ENCODE peak calls at places on chromosomes 16 and 17, in eight cellular contexts. One of them, this sample, is unnamed. For H3K4me1, the result is how much of the 10 kb centered on the place peaks cover.

GRCh38 chr17:77664097-77664729 is 294.3 kb upstream of the TNRC6C start:
- DNase-seq in transverse colon: no peak
- DNase-seq in heart left ventricle: no peak
- DNase-seq in body of pancreas: no peak
- DNase-seq in adrenal gland: no peak
- DNase-seq in right lobe of liver: no peak
- DNase-seq in IMR-90: no peak
- DNase-seq in gastrocnemius medialis: no peak
- DNase-seq in this sample: no peak

GRCh38 chr17:80658821-80659220 is 114.2 kb downstream of the RPTOR start:
- DNase-seq in IMR-90: no peak
- DNase-seq in gastrocnemius medialis: no peak
- DNase-seq in heart left ventricle: no peak
- DNase-seq in transverse colon: no peak
- DNase-seq in body of pancreas: no peak
- DNase-seq in adrenal gland: no peak
- DNase-seq in right lobe of liver: no peak
- DNase-seq in this sample: no peak

GRCh38 chr17:880074-880870 is 98.1 kb downstream of the MRM3 start:
- DNase-seq in transverse colon: no peak
- DNase-seq in heart left ventricle: peak
- DNase-seq in right lobe of liver: no peak
- DNase-seq in adrenal gland: no peak
- DNase-seq in gastrocnemius medialis: no peak
- DNase-seq in body of pancreas: peak
- DNase-seq in IMR-90: peak
- DNase-seq in this sample: no peak

GRCh38 chr16:69618307-69618706 is 52.5 kb downstream of the NFAT5 start:
- DNase-seq in IMR-90: no peak
- DNase-seq in adrenal gland: no peak
- DNase-seq in body of pancreas: no peak
- DNase-seq in heart left ventricle: no peak
- DNase-seq in right lobe of liver: no peak
- DNase-seq in transverse colon: no peak
- DNase-seq in gastrocnemius medialis: no peak
- DNase-seq in this sample: no peak

GRCh38 chr17:69558796-69559195 is 144.3 kb downstream of the MAP2K6 start:
- DNase-seq in body of pancreas: no peak
- DNase-seq in gastrocnemius medialis: no peak
- DNase-seq in adrenal gland: no peak
- DNase-seq in transverse colon: no peak
- DNase-seq in IMR-90: no peak
- DNase-seq in heart left ventricle: no peak
- DNase-seq in right lobe of liver: no peak
- DNase-seq in this sample: no peak

GRCh38 chr17:57663326-57664070 is 81.6 kb downstream of the CCDC182 start:
- DNase-seq in gastrocnemius medialis: no peak
- DNase-seq in transverse colon: no peak
- DNase-seq in body of pancreas: no peak
- DNase-seq in IMR-90: no peak
- DNase-seq in heart left ventricle: no peak
- DNase-seq in right lobe of liver: no peak
- DNase-seq in adrenal gland: peak
- DNase-seq in this sample: no peak

GRCh38 chr16:72467157-72467759 is 295.3 kb upstream of the PMFBP1 start:
- DNase-seq in right lobe of liver: no peak
- DNase-seq in body of pancreas: peak
- DNase-seq in transverse colon: no peak
- DNase-seq in adrenal gland: no peak
- DNase-seq in heart left ventricle: no peak
- DNase-seq in gastrocnemius medialis: no peak
- DNase-seq in IMR-90: peak
- DNase-seq in this sample: no peak

GRCh38 chr16:11986521-11987057 is 10.1 kb downstream of the SNX29 start:
- DNase-seq in heart left ventricle: no peak
- DNase-seq in adrenal gland: no peak
- DNase-seq in transverse colon: no peak
- DNase-seq in gastrocnemius medialis: no peak
- DNase-seq in right lobe of liver: no peak
- DNase-seq in body of pancreas: no peak
- DNase-seq in IMR-90: peak
- DNase-seq in this sample: no peak

GRCh38 chr17:50939542-50939794 is 73.3 kb upstream of the TOB1 start:
- DNase-seq in IMR-90: no peak
- DNase-seq in transverse colon: no peak
- DNase-seq in adrenal gland: no peak
- DNase-seq in body of pancreas: no peak
- DNase-seq in heart left ventricle: no peak
- DNase-seq in gastrocnemius medialis: no peak
- DNase-seq in right lobe of liver: no peak
- DNase-seq in this sample: no peak

GRCh38 chr16:3212006-3212405 is 23.0 kb downstream of the ZNF200 start:
- DNase-seq in right lobe of liver: no peak
- DNase-seq in transverse colon: no peak
- DNase-seq in heart left ventricle: no peak
- DNase-seq in gastrocnemius medialis: no peak
- DNase-seq in IMR-90: no peak
- DNase-seq in adrenal gland: no peak
- DNase-seq in body of pancreas: no peak
- DNase-seq in this sample: no peak

GRCh38 chr16:3214904-3215600 is 19.9 kb downstream of the ZNF200 start:
- DNase-seq in right lobe of liver: no peak
- DNase-seq in gastrocnemius medialis: no peak
- DNase-seq in heart left ventricle: no peak
- DNase-seq in adrenal gland: no peak
- DNase-seq in transverse colon: no peak
- DNase-seq in IMR-90: no peak
- DNase-seq in body of pancreas: no peak
- DNase-seq in this sample: no peak

GRCh38 chr16:3216263-3216640 is 18.7 kb downstream of the ZNF200 start:
- DNase-seq in gastrocnemius medialis: no peak
- DNase-seq in right lobe of liver: no peak
- DNase-seq in adrenal gland: no peak
- DNase-seq in IMR-90: no peak
- DNase-seq in body of pancreas: no peak
- DNase-seq in heart left ventricle: no peak
- DNase-seq in transverse colon: no peak
- DNase-seq in this sample: no peak

GRCh38 chr16:3212567-3212966 is 22.4 kb downstream of the ZNF200 start:
- DNase-seq in IMR-90: no peak
- DNase-seq in transverse colon: no peak
- DNase-seq in gastrocnemius medialis: no peak
- DNase-seq in right lobe of liver: no peak
- DNase-seq in body of pancreas: no peak
- DNase-seq in adrenal gland: no peak
- DNase-seq in heart left ventricle: no peak
- DNase-seq in this sample: no peak

DNA sequence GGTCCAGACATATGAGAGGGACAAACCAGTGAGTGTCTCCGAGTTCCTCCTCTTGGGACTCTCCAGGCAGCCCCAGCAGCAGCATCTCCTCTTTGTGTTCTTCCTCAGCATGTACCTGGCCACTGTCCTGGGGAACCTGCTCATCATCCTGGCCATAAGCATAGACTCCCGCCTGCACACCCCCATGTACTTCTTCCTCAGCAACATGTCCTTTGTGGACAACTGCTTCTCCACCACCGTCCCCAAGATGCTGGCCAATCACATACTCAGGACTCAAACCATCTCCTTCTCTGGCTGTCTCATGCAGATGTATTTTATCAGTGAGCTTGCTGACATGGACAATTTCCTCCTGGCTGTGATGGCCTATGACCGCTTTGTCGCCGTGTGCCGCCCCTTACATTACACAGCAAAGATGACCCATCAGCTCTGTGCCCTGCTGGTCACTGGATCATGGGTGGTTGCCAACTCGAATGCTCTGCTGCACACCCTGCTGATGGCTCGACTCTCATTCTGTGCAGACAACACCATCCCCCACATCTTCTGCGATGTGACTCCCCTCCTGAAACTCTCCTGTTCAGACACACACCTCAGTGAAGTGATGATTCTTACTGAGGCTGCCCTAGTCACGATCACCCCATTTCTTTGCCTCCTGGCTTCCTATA is 19.2 kb downstream of the ZNF200 start:
- DNase-seq in IMR-90: no peak
- DNase-seq in body of pancreas: no peak
- DNase-seq in heart left ventricle: no peak
- DNase-seq in transverse colon: no peak
- DNase-seq in right lobe of liver: no peak
- DNase-seq in adrenal gland: no peak
- DNase-seq in gastrocnemius medialis: no peak
- DNase-seq in this sample: no peak
- H3K4me1 ChIP-seq in IMR-90: under half
- H3K4me1 ChIP-seq in body of pancreas: under half
- H3K4me1 ChIP-seq in heart left ventricle: under half
- H3K4me1 ChIP-seq in transverse colon: under half
- H3K4me1 ChIP-seq in right lobe of liver: under half
- H3K4me1 ChIP-seq in adrenal gland: under half
- H3K4me1 ChIP-seq in gastrocnemius medialis: under half
- H3K4me1 ChIP-seq in this sample: under half

GRCh38 chr17:19004601-19005441 is at the start of gene FAM83G:
- DNase-seq in adrenal gland: peak
- DNase-seq in gastrocnemius medialis: peak
- DNase-seq in body of pancreas: peak
- DNase-seq in heart left ventricle: peak
- DNase-seq in right lobe of liver: peak
- DNase-seq in IMR-90: peak
- DNase-seq in transverse colon: peak
- DNase-seq in this sample: peak
- TF ChIP-seq POLR2A in adrenal gland: peak
- TF ChIP-seq POLR2A in gastrocnemius medialis: peak
- TF ChIP-seq POLR2A in body of pancreas: peak
- TF ChIP-seq POLR2A in heart left ventricle: no peak
- TF ChIP-seq POLR2A in right lobe of liver: peak
- TF ChIP-seq POLR2A in IMR-90: peak
- TF ChIP-seq POLR2A in transverse colon: peak
- TF ChIP-seq POLR2A in this sample: no peak

DNA sequence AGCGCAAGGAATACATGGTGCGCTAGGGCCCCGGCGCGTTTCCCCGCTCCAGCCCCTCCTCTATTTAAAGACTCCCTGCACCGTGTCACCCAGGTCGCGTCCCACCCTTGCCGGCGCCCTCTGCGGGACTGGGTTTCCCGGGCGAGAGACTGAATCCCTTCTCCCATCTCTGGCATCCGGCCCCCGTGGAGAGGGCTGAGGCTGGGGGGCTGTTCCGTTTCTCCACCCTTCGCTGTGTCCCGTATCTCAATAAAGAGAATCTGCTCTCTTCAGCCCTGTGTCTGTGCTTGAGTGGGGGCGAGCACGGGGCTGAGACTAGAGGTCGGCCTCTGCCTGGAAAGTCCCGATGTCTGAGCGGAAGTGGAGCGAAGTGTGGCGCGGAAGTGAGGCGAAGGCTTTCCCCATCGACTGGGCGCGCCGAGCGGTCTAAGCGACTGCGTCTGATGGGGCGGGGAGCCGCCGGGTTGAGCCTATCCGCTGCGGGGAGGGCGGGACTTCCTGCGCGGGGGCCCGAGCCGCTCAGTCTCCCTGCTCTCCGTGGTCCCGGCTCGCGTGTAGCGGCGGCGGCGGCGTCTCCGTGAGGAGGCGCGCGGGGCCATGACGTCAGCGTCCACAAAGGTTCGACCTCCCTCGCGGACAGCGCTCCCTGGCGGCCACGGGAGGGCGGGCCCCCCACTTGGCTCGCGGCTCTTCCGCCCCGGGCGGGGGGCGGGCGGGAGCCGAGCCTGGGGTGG is 2.0 kb downstream of the RNASEK start:
- DNase-seq in IMR-90: peak
- DNase-seq in heart left ventricle: peak
- DNase-seq in adrenal gland: peak
- DNase-seq in right lobe of liver: peak
- DNase-seq in transverse colon: peak
- DNase-seq in body of pancreas: peak
- DNase-seq in gastrocnemius medialis: peak
- DNase-seq in this sample: peak
- TF ChIP-seq CTCF in IMR-90: peak
- TF ChIP-seq CTCF in heart left ventricle: peak
- TF ChIP-seq CTCF in adrenal gland: peak
- TF ChIP-seq CTCF in right lobe of liver: peak
- TF ChIP-seq CTCF in transverse colon: peak
- TF ChIP-seq CTCF in body of pancreas: peak
- TF ChIP-seq CTCF in gastrocnemius medialis: peak
- TF ChIP-seq CTCF in this sample: peak

GRCh38 chr17:8859804-8860430 is 7.6 kb downstream of the PIK3R6 start:
- DNase-seq in IMR-90: no peak
- DNase-seq in transverse colon: no peak
- DNase-seq in gastrocnemius medialis: no peak
- DNase-seq in adrenal gland: no peak
- DNase-seq in body of pancreas: no peak
- DNase-seq in right lobe of liver: no peak
- DNase-seq in heart left ventricle: no peak
- DNase-seq in this sample: no peak

GRCh38 chr17:8857919-8858318 is 9.6 kb downstream of the PIK3R6 start:
- DNase-seq in transverse colon: no peak
- DNase-seq in IMR-90: peak
- DNase-seq in heart left ventricle: peak
- DNase-seq in right lobe of liver: no peak
- DNase-seq in gastrocnemius medialis: no peak
- DNase-seq in adrenal gland: no peak
- DNase-seq in body of pancreas: no peak
- DNase-seq in this sample: no peak

GRCh38 chr17:8855477-8856204 is 11.8 kb downstream of the PIK3R6 start:
- DNase-seq in right lobe of liver: no peak
- DNase-seq in transverse colon: no peak
- DNase-seq in adrenal gland: no peak
- DNase-seq in gastrocnemius medialis: no peak
- DNase-seq in IMR-90: no peak
- DNase-seq in body of pancreas: no peak
- DNase-seq in heart left ventricle: no peak
- DNase-seq in this sample: no peak

GRCh38 chr17:8859029-8859803 is 8.3 kb downstream of the PIK3R6 start:
- DNase-seq in adrenal gland: no peak
- DNase-seq in transverse colon: no peak
- DNase-seq in gastrocnemius medialis: no peak
- DNase-seq in IMR-90: peak
- DNase-seq in heart left ventricle: no peak
- DNase-seq in right lobe of liver: no peak
- DNase-seq in body of pancreas: peak
- DNase-seq in this sample: no peak

GRCh38 chr17:8856869-8857575 is 10.5 kb downstream of the PIK3R6 start:
- DNase-seq in heart left ventricle: no peak
- DNase-seq in gastrocnemius medialis: no peak
- DNase-seq in body of pancreas: no peak
- DNase-seq in transverse colon: no peak
- DNase-seq in adrenal gland: no peak
- DNase-seq in IMR-90: no peak
- DNase-seq in right lobe of liver: no peak
- DNase-seq in this sample: no peak
- H3K4me1 ChIP-seq in heart left ventricle: under half
- H3K4me1 ChIP-seq in gastrocnemius medialis: under half
- H3K4me1 ChIP-seq in body of pancreas: under half
- H3K4me1 ChIP-seq in transverse colon: under half
- H3K4me1 ChIP-seq in adrenal gland: under half
- H3K4me1 ChIP-seq in IMR-90: under half
- H3K4me1 ChIP-seq in right lobe of liver: under half
- H3K4me1 ChIP-seq in this sample: under half

This sample was measured in thyroid gland.